ENCODE peak calls at places on chromosomes 16 and 17, in seven cellular contexts. M, I, U, Z, S, Y and R are unnamed samples.

GRCh38 chr17:10631048-10631700 is 25.9 kb downstream of the MYH3 start:
- DNase-seq in Z (peak; percentile 40), S (peak; percentile 28), M (peak; percentile 33), I (peak; percentile 2), Y (no peak), U (peak; percentile 21), R (peak; percentile 47)

GRCh38 chr16:22838681-22839080 is 24.7 kb downstream of the HS3ST2 start:
- DNase-seq in M (no peak), Z (no peak), Y (no peak), U (no peak), I (no peak), S (no peak), R (no peak)

GRCh38 chr16:57371494-57372371 is 557 bp upstream of the CX3CL1 start:
- DNase-seq in M (no peak), Z (no peak), I (no peak), U (no peak), Y (no peak), S (no peak), R (no peak)

GRCh38 chr17:72465191-72466024 is 344.6 kb downstream of the SOX9 start:
- DNase-seq in I (peak; percentile 90), U (no peak), S (peak; percentile 86), Z (peak; percentile 46), Y (no peak), M (peak; percentile 91), R (peak; percentile 86)

GRCh38 chr16:88195911-88196465 is 186.8 kb upstream of the ZNF469 start:
- DNase-seq in U (no peak), I (no peak), Y (no peak), M (no peak), S (no peak), Z (no peak), R (no peak)

GRCh38 chr16:15583526-15583925 is 59.4 kb downstream of the MARF1 start:
- DNase-seq in S (no peak), Y (no peak), Z (no peak), I (no peak), M (no peak), U (no peak), R (no peak)

GRCh38 chr16:57999971-58000705 is at the start of gene ZNF319:
- DNase-seq in Z (no peak), Y (no peak), M (no peak), S (peak; percentile 28), U (no peak), I (peak; percentile 61), R (no peak)

GRCh38 chr17:31580331-31581021 is 189.0 kb downstream of the RAB11FIP4 start:
- DNase-seq in U (no peak), M (peak; percentile 89), S (peak; percentile 73), Y (no peak), Z (peak; percentile 68), I (no peak), R (peak; percentile 74)

GRCh38 chr17:63571632-63572310 is 21.5 kb downstream of the DCAF7 start:
- DNase-seq in U (no peak), Z (peak; percentile 83), M (no peak), I (no peak), Y (peak; percentile 31), S (peak; percentile 78), R (no peak)

GRCh38 chr17:30530346-30531025 is 53.3 kb downstream of the GOSR1 start:
- DNase-seq in M (no peak), U (no peak), I (no peak), Y (no peak), Z (peak; percentile 59), S (peak; percentile 30), R (no peak)

GRCh38 chr16:67162439-67163163 is 1.9 kb upstream of the HSF4 start:
- DNase-seq in Z (no peak), M (no peak), I (no peak), U (no peak), S (no peak), Y (no peak), R (no peak)

GRCh38 chr16:4032768-4033167 is 83.5 kb downstream of the ADCY9 start:
- DNase-seq in U (no peak), S (no peak), I (no peak), Y (peak; percentile 40), Z (peak; percentile 64), M (no peak), R (peak; percentile 51)

GRCh38 chr16:88778541-88779065 is 6.4 kb downstream of the PIEZO1 start:
- DNase-seq in S (no peak), Y (no peak), I (no peak), M (no peak), Z (no peak), U (no peak), R (no peak)

GRCh38 chr17:49365667-49366066 is 3.6 kb upstream of the ZNF652 start:
- DNase-seq in S (no peak), Z (no peak), M (no peak), I (peak; percentile 8), U (no peak), Y (peak; percentile 17), R (peak; percentile 31)

GRCh38 chr17:8275421-8276290 is 12.8 kb upstream of the RANGRF start:
- DNase-seq in Z (no peak), M (no peak), Y (no peak), I (no peak), U (no peak), S (no peak), R (no peak)

GRCh38 chr17:50304781-50305404 is 30.6 kb downstream of the TMEM92 start:
- DNase-seq in S (peak; percentile 41), Y (no peak), Z (peak; percentile 79), U (no peak), M (no peak), I (no peak), R (no peak)

GRCh38 chr17:81557276-81558114 is 5.3 kb upstream of the FAAP100 start:
- DNase-seq in S (no peak), Y (no peak), I (no peak), Z (no peak), U (no peak), M (no peak), R (no peak)

GRCh38 chr17:51355314-51356083 is 95.2 kb downstream of the UTP18 start:
- DNase-seq in Y (no peak), I (peak; percentile 41), U (no peak), S (no peak), M (no peak), Z (peak; percentile 30), R (no peak)